ENCODE peak calls at places on chromosomes 13 and 19, in six cellular contexts. P, F, U, A, C and N are unnamed samples.

GRCh38 chr19:46732172-46732938 is 13.5 kb upstream of the FKRP start:
- DNase-seq in A (no peak), U (no peak), F (no peak), C (no peak), P (no peak), N (no peak)

GRCh38 chr19:10219678-10220077 is 11.5 kb downstream of the S1PR2 start:
- DNase-seq in A (peak), C (no peak), P (peak), U (no peak), F (peak), N (peak)

GRCh38 chr13:41411536-41411935 is 45.8 kb upstream of the RGCC start:
- DNase-seq in U (no peak), A (peak), F (peak), C (peak), P (no peak), N (peak)

GRCh38 chr19:38838986-38839761 is 7.6 kb upstream of the ECH1 start:
- DNase-seq in F (no peak), C (no peak), A (no peak), P (no peak), U (no peak), N (no peak)

GRCh38 chr13:24313449-24313848 is 4.1 kb downstream of the C1QTNF9 start:
- DNase-seq in P (no peak), C (no peak), A (no peak), U (no peak), F (peak), N (no peak)

GRCh38 chr19:1991516-1991915 is 24.0 kb downstream of the BTBD2 start:
- DNase-seq in P (no peak), A (no peak), F (no peak), C (no peak), U (no peak), N (no peak)

GRCh38 chr19:48642862-48643261 is 3.1 kb downstream of the CA11 start:
- DNase-seq in C (no peak), F (no peak), U (no peak), P (no peak), A (no peak), N (no peak)

GRCh38 chr13:68588623-68589022 is 1358.5 kb upstream of the PCDH9 start:
- DNase-seq in A (peak), U (no peak), F (no peak), P (no peak), C (no peak), N (no peak)

GRCh38 chr13:104074326-104074725 is 1008.1 kb upstream of the SLC10A2 start:
- DNase-seq in P (no peak), A (no peak), F (no peak), C (no peak), U (no peak), N (no peak)

GRCh38 chr19:46350029-46350757 is 3.3 kb downstream of the PPP5C start:
- DNase-seq in C (no peak), F (no peak), U (no peak), A (no peak), P (peak), N (peak)

GRCh38 chr13:70960841-70961443 is 852.7 kb upstream of the KLHL1 start:
- DNase-seq in F (peak), U (no peak), P (peak), A (no peak), C (no peak), N (no peak)